ENCODE peak calls at places on chromosomes 2 and 18, in six cellular contexts. A, Z, W, M, L and P are unnamed samples.

GRCh38 chr18:37449618-37450017 is 116.0 kb downstream of the CELF4 start:
- DNase-seq in A (no peak), Z (no peak), W (no peak), M (no peak), L (no peak), P (no peak)

GRCh38 chr2:64019975-64020281 is 700 bp upstream of the VPS54 start:
- DNase-seq in A (peak; percentile 24), Z (no peak), W (no peak), M (no peak), L (no peak), P (no peak)

GRCh38 chr2:26530141-26530540 is 52.2 kb upstream of the OTOF start:
- DNase-seq in A (no peak), Z (no peak), W (no peak), M (no peak), L (no peak), P (no peak)

GRCh38 chr2:241702155-241702404 is 241 bp downstream of the ING5 start:
- DNase-seq in A (peak; percentile 73), Z (no peak), W (peak; percentile 77), M (peak; percentile 96), L (no peak), P (no peak)

GRCh38 chr2:220181158-220181557 is 553.7 kb downstream of the SLC4A3 start:
- DNase-seq in A (peak; percentile 39), Z (peak; percentile 66), W (no peak), M (no peak), L (no peak), P (no peak)

GRCh38 chr2:27218614-27219013 is 1.4 kb downstream of the CAD start:
- DNase-seq in A (no peak), Z (no peak), W (peak; percentile 62), M (no peak), L (no peak), P (no peak)

GRCh38 chr2:86634352-86634751 is 10.7 kb upstream of the RNF103 start:
- DNase-seq in A (no peak), Z (no peak), W (no peak), M (no peak), L (no peak), P (no peak)

GRCh38 chr2:120958623-120959366 is 223.1 kb downstream of the GLI2 start:
- DNase-seq in A (no peak), Z (peak; percentile 39), W (peak; percentile 16), M (peak; percentile 66), L (no peak), P (peak; percentile 82)

GRCh38 chr2:72150961-72151356 is 3.3 kb upstream of the CYP26B1 start:
- DNase-seq in A (no peak), Z (no peak), W (no peak), M (no peak), L (no peak), P (no peak)

GRCh38 chr2:234446404-234447076 is 50.3 kb downstream of the ARL4C start:
- DNase-seq in A (no peak), Z (no peak), W (peak; percentile 93), M (no peak), L (no peak), P (no peak)

GRCh38 chr18:76613721-76614120 is 118.7 kb upstream of the ZNF516 start:
- DNase-seq in A (no peak), Z (no peak), W (no peak), M (no peak), L (no peak), P (no peak)

GRCh38 chr2:3578987-3579386 is 3.9 kb downstream of the RPS7 start:
- DNase-seq in A (no peak), Z (peak; percentile 47), W (no peak), M (no peak), L (no peak), P (no peak)

GRCh38 chr2:66867038-66867380 is 432.1 kb downstream of the MEIS1 start:
- DNase-seq in A (no peak), Z (peak; percentile 43), W (no peak), M (no peak), L (no peak), P (no peak)

GRCh38 chr18:38256366-38256765 is 690.8 kb upstream of the CELF4 start:
- DNase-seq in A (no peak), Z (no peak), W (no peak), M (no peak), L (no peak), P (no peak)

GRCh38 chr2:32647180-32647651 is 19.4 kb downstream of the TTC27 start:
- DNase-seq in A (no peak), Z (peak; percentile 84), W (no peak), M (no peak), L (no peak), P (no peak)

GRCh38 chr2:217177687-217178086 is 317.8 kb upstream of the TNP1 start:
- DNase-seq in A (no peak), Z (no peak), W (no peak), M (no peak), L (no peak), P (no peak)

GRCh38 chr2:130388221-130388907 is 32.5 kb downstream of the PTPN18 start:
- DNase-seq in A (no peak), Z (no peak), W (peak; percentile 51), M (no peak), L (no peak), P (no peak)

GRCh38 chr2:233381013-233381995 is 27.0 kb downstream of the DGKD start:
- DNase-seq in A (peak; percentile 82), Z (peak; percentile 26), W (no peak), M (no peak), L (no peak), P (no peak)

GRCh38 chr2:133591164-133591563 is 22.9 kb upstream of the NCKAP5 start:
- DNase-seq in A (no peak), Z (peak; percentile 30), W (no peak), M (peak; percentile 6), L (no peak), P (no peak)

GRCh38 chr2:158756976-158757375 is 38.1 kb upstream of the DAPL1 start:
- DNase-seq in A (no peak), Z (peak; percentile 79), W (no peak), M (no peak), L (no peak), P (no peak)

GRCh38 chr2:42906557-42907380 is 114.4 kb upstream of the HAAO start:
- DNase-seq in A (no peak), Z (peak; percentile 62), W (no peak), M (peak; percentile 85), L (no peak), P (peak; percentile 60)

GRCh38 chr2:3571284-3571683 is 3.8 kb upstream of the RPS7 start:
- DNase-seq in A (no peak), Z (no peak), W (no peak), M (no peak), L (no peak), P (no peak)

GRCh38 chr2:176399199-176399598 is 130.0 kb downstream of the MTX2 start:
- DNase-seq in A (no peak), Z (no peak), W (no peak), M (no peak), L (no peak), P (no peak)

GRCh38 chr2:176392744-176393414 is 123.6 kb downstream of the MTX2 start:
- DNase-seq in A (no peak), Z (no peak), W (no peak), M (no peak), L (no peak), P (no peak)

GRCh38 chr2:176398783-176399182 is 129.5 kb downstream of the MTX2 start:
- DNase-seq in A (peak; percentile 59), Z (peak; percentile 47), W (no peak), M (no peak), L (no peak), P (no peak)

GRCh38 chr2:176392125-176392704 is 123.0 kb downstream of the MTX2 start:
- DNase-seq in A (no peak), Z (no peak), W (no peak), M (no peak), L (no peak), P (no peak)

DNA sequence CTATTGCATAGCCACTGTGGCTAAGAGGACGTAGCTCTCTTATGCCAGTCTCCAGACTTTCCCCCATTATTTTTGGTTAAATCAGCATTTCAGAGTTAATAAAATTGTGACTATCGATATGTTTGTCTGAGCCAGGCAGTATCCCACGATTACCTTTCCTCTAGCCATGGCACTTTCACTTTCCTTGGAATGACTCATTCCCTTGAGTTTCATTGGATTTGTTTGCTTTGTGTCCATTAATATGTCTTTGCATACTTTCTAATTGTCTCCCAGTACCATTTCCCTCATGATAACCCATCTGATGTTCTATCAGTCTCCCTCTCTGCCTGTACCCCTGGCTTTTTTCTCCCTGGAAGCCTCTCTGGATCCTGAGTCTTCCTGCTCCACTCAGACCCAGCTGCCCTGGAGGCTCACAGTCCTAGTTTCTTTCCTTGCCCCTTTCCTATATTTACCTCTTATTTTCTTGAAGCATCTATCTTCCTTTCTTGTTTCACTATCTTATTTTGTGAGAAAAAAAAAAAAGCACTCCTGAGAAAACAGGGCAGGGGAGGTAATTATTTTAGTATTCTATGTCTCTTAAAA is 126.1 kb downstream of the MTX2 start:
- DNase-seq in A (peak; percentile 72), Z (no peak), W (no peak), M (no peak), L (no peak), P (no peak)
- TF ChIP-seq EZH2phosphoT487 in A (no peak), Z (no peak), W (no peak), M (no peak), L (no peak), P (no peak)

GRCh38 chr2:46749042-46749461 is 166.6 kb downstream of the MCFD2 start:
- DNase-seq in A (peak; percentile 90), Z (peak; percentile 83), W (no peak), M (no peak), L (no peak), P (no peak)
- TF ChIP-seq EZH2phosphoT487 in A (no peak), Z (no peak), W (no peak), M (no peak), L (no peak), P (no peak)

GRCh38 chr2:41707790-41708451 is 339.9 kb upstream of the PKDCC start:
- DNase-seq in A (no peak), Z (no peak), W (no peak), M (no peak), L (no peak), P (no peak)
- TF ChIP-seq EZH2phosphoT487 in A (no peak), Z (no peak), W (no peak), M (no peak), L (no peak), P (no peak)

GRCh38 chr2:10423400-10423774 is 24.7 kb downstream of the ODC1 start:
- DNase-seq in A (no peak), Z (no peak), W (no peak), M (no peak), L (no peak), P (no peak)

GRCh38 chr2:10424916-10425505 is 23.1 kb downstream of the ODC1 start:
- DNase-seq in A (no peak), Z (no peak), W (no peak), M (no peak), L (no peak), P (no peak)

GRCh38 chr2:10425656-10426055 is 22.5 kb downstream of the ODC1 start:
- DNase-seq in A (no peak), Z (no peak), W (no peak), M (peak; percentile 43), L (no peak), P (no peak)

GRCh38 chr2:10422732-10423399 is 25.3 kb downstream of the ODC1 start:
- DNase-seq in A (no peak), Z (no peak), W (no peak), M (no peak), L (no peak), P (no peak)

DNA sequence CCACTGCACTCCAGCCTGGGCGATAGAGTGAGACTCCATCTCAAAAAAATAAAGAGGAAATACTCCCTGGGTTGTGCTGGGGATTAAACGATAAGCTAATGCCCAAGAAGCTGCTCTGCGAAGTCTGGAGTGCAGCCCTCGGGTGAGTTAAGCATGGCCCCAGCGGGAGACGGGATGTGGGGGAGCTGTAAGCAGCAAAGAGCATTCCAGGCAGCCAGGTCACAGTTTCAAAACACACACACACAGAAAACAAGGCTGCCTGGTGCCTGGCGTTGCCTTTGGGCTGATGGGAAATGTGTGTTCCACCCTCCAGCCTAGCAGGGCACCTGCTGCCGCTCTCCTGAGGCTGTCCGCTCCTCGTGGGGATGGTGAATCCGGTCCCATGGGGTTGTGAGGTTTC is 24.1 kb downstream of the ODC1 start:
- DNase-seq in A (no peak), Z (peak; percentile 39), W (no peak), M (no peak), L (no peak), P (peak; percentile 39)
- TF ChIP-seq EZH2phosphoT487 in A (no peak), Z (no peak), W (no peak), M (no peak), L (no peak), P (no peak)